ENCODE peak calls at places on chromosome 20, in five cellular contexts. C is IMR-90, O is K562, Q is GM12878, J is SK-N-SH. K is an unnamed sample.

GRCh38 chr20:8853805-8854338 is 215.0 kb upstream of the PLCB4 start:
- DNase-seq in Q (peak; percentile 5), J (peak; percentile 61), C (peak; percentile 84), O (peak; percentile 41), K (peak; percentile 80)

GRCh38 chr20:9392892-9393857 is 121.2 kb upstream of the LAMP5 start:
- DNase-seq in Q (no peak), J (peak; percentile 77), C (peak; percentile 73), O (peak; percentile 9), K (peak; percentile 73)

GRCh38 chr20:1508576-1508975 is 17.4 kb upstream of the SIRPB2 start:
- DNase-seq in Q (no peak), C (no peak), O (no peak), J (no peak), K (no peak)

GRCh38 chr20:58584881-58585752 is 66.0 kb upstream of the STX16 start:
- DNase-seq in C (peak; percentile 73), Q (no peak), J (no peak), O (no peak), K (no peak)

GRCh38 chr20:57795347-57795697 is 85.5 kb upstream of the PMEPA1 start:
- DNase-seq in O (no peak), Q (no peak), J (no peak), C (peak; percentile 2), K (no peak)

GRCh38 chr20:38392356-38392755 is 42.8 kb downstream of the SNHG17 start:
- DNase-seq in Q (no peak), C (no peak), J (no peak), O (peak; percentile 27), K (no peak)

GRCh38 chr20:44790994-44791393 is 19.4 kb downstream of the RIMS4 start:
- DNase-seq in C (no peak), J (no peak), Q (no peak), O (peak; percentile 19), K (no peak)

GRCh38 chr20:37524859-37525708 is 2.6 kb downstream of the BLCAP start:
- DNase-seq in Q (no peak), J (no peak), O (no peak), C (peak; percentile 21), K (no peak)

GRCh38 chr20:24778585-24779031 is 170.5 kb upstream of the CST7 start:
- DNase-seq in C (no peak), O (no peak), J (no peak), Q (no peak), K (no peak)

GRCh38 chr20:9200196-9200595 is 131.3 kb downstream of the PLCB4 start:
- DNase-seq in O (no peak), Q (no peak), J (no peak), C (no peak), K (peak; percentile 71)

GRCh38 chr20:63886921-63887320 is 8.0 kb upstream of the DNAJC5 start:
- DNase-seq in J (no peak), Q (no peak), O (no peak), C (no peak), K (no peak)

GRCh38 chr20:9119776-9120175 is 50.9 kb downstream of the PLCB4 start:
- DNase-seq in C (no peak), O (no peak), Q (no peak), J (peak; percentile 23), K (no peak)

GRCh38 chr20:61120595-61121515 is 131.2 kb upstream of the CDH4 start:
- DNase-seq in J (no peak), O (no peak), C (peak; percentile 69), Q (no peak), K (peak; percentile 92)

GRCh38 chr20:4898282-4898681 is 103.0 kb downstream of the SLC23A2 start:
- DNase-seq in J (no peak), C (peak; percentile 89), O (no peak), Q (no peak), K (no peak)

GRCh38 chr20:13212750-13213149 is 8.3 kb upstream of the ISM1 start:
- DNase-seq in Q (no peak), J (no peak), O (no peak), C (no peak), K (no peak)

GRCh38 chr20:20603339-20603990 is 109.0 kb downstream of the RALGAPA2 start:
- DNase-seq in C (no peak), O (no peak), J (no peak), Q (peak; percentile 95), K (no peak)

DNA sequence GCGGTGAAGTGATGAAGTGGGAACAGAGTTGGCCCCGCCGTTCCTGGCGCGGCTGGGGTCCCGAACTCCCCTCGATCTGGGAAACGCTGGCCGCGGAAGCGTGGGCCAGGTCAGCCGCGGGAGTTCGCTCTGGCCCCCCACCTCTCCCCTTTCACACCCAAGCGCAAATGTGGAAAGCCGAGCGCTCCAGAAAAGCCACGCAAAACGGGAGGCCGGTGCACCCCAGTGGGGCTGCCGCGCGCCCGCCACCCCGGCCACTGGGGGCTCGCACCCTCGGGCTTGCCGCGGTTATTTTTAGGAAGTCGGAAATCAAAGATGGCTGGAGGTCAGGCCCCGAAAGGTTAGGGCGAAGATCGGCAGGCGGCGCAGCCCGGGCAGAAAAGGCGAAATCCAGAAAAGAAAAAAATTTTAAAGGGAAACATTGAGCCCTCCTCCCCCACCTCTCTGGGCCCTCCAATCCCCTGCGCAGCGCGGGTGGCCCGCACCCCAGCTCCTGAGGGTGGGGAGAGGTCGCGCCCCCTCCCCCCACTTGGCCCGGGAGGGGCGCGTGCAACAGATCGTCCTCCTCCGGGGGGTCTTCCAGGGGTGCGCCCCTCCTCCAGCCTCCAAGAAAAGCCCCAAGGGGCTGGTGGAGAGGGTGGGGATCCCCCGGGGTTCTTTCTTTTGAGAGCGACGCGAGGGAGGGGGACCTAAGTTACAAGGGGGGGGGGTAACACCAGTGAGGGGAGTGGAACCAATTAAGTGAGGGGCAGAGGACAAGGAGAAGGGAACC is 915 bp downstream of the SALL4 start:
- DNase-seq in C (no peak), O (no peak), Q (no peak), J (peak; percentile 81), K (peak; percentile 44)
- TF ChIP-seq RCOR1 in C (no peak), O (no peak), Q (no peak), J (no peak), K (no peak)

DNA sequence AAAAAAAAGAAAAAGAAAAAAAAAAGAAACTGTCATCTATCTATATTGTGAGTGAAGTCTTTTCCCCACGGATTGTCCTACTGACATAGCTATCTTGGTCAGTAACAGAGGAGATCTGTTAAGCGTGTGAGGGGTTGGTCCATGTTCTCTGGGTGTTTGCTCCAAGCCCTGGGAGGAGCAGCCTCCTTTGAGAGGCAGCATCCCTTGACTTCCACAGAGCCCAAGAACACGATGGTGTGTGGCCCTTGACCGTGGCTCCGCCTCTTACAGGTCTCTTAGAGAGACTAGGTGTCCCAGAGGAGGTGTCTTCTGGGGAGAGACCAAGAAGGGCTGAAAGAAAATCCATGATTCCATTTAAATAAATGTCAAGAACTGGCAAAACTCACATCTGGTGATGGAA is 60.1 kb upstream of the GTSF1L start:
- DNase-seq in Q (no peak), C (no peak), O (no peak), J (no peak), K (no peak)
- TF ChIP-seq RCOR1 in Q (no peak), C (no peak), O (no peak), J (no peak), K (no peak)

GRCh38 chr20:31602779-31603441 is 2.2 kb upstream of the ID1 start:
- DNase-seq in O (no peak), C (peak; percentile 89), J (no peak), Q (peak; percentile 51), K (peak; percentile 73)
- TF ChIP-seq RCOR1 in O (peak; percentile 80), C (peak; percentile 70), J (no peak), Q (no peak), K (no peak)

DNA sequence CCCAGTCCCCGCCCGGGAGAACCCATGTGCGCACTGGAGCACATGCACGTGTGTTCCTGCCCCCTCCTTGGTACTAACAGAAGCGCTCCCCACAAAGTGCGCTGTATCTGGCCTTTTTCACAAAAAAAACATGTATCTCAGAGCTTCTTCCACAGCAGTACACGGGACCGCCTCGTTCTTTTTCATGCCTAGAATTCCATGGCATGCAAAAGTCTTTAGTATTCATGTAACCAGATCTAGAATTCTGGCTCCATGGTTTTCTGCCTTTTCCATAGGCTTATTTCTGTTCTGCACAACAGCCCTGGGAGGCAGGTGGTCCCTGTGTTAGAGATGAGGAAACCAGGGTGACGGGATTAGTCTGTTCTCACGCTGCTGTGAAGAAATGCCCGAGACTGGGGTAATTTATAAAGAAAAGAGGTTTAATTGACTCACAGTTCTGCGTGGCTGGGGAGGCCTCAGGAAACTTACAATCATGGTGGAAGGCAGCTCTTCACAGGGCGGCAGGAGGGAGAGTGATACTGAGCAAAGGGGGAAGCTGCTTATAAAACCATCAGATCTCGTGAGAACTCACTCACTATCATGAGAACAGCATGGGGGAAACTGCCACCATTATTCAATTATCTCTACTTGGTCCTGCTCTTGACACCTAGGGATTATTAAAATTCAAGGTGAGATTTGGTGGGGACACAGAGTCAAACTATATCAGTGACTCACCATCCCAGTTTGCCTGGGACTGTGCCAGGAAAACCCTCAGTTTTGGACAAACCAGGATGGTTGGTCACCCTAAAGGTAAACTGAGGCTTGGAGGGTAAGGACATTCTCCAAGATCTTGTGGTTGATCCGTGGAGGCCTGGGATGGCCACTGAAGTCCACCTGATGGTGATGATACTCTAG is 41.0 kb downstream of the C20orf203 start:
- DNase-seq in J (no peak), C (no peak), O (peak; percentile 52), Q (no peak), K (no peak)
- TF ChIP-seq RCOR1 in J (no peak), C (no peak), O (no peak), Q (no peak), K (no peak)

K was measured in A549.